ENCODE peak calls at places on chromosomes 2 and 18, in six cellular contexts. S is thoracic aorta, V is PC-9, U is colonic mucosa, P is endothelial cell of umbilical vein, F is cardiac muscle cell. M is an unnamed sample.

GRCh38 chr18:21309248-21309647 is 67.2 kb downstream of the GREB1L start:
- DNase-seq in S (no peak), V (no peak), U (no peak), P (no peak), F (no peak), M (no peak)

GRCh38 chr18:62312851-62313250 is 12.3 kb upstream of the TNFRSF11A start:
- DNase-seq in S (no peak), V (no peak), U (no peak), P (no peak), F (no peak), M (no peak)

GRCh38 chr2:136319227-136319626 is 201.3 kb upstream of the CXCR4 start:
- DNase-seq in S (no peak), V (no peak), U (no peak), P (no peak), F (no peak), M (no peak)

GRCh38 chr18:70559446-70559845 is 270.6 kb downstream of the SOCS6 start:
- DNase-seq in S (no peak), V (no peak), U (no peak), P (no peak), F (no peak), M (no peak)

GRCh38 chr2:145460151-145460550 is 940.2 kb upstream of the ZEB2 start:
- DNase-seq in S (no peak), V (no peak), U (no peak), P (no peak), F (no peak), M (peak; percentile 18)

GRCh38 chr2:43370705-43371104 is 144.3 kb upstream of the ZFP36L2 start:
- DNase-seq in S (no peak), V (no peak), U (no peak), P (peak; percentile 83), F (no peak), M (peak; percentile 65)

GRCh38 chr2:37982147-37982582 is 57.1 kb downstream of the RMDN2 start:
- DNase-seq in S (no peak), V (peak; percentile 61), U (peak; percentile 73), P (peak; percentile 60), F (peak; percentile 73), M (peak; percentile 16)

GRCh38 chr2:37350034-37350433 is 5.6 kb downstream of the QPCT start:
- DNase-seq in S (no peak), V (peak; percentile 7), U (peak; percentile 25), P (no peak), F (no peak), M (no peak)

GRCh38 chr2:225317191-225317590 is 82.3 kb upstream of the NYAP2 start:
- DNase-seq in S (no peak), V (no peak), U (no peak), P (no peak), F (no peak), M (no peak)

GRCh38 chr2:159609933-159610523 is 6.3 kb downstream of the BAZ2B start:
- DNase-seq in S (no peak), V (no peak), U (no peak), P (no peak), F (no peak), M (no peak)

GRCh38 chr2:207275779-207276178 is 110.0 kb upstream of the KLF7 start:
- DNase-seq in S (no peak), V (no peak), U (no peak), P (no peak), F (no peak), M (no peak)

GRCh38 chr2:202564226-202564625 is 70.5 kb upstream of the FAM117B start:
- DNase-seq in S (no peak), V (no peak), U (no peak), P (no peak), F (no peak), M (no peak)

GRCh38 chr2:208065476-208065875 is 40.1 kb upstream of the PLEKHM3 start:
- DNase-seq in S (no peak), V (no peak), U (no peak), P (no peak), F (no peak), M (no peak)

GRCh38 chr2:10984418-10985130 is 72.8 kb downstream of the KCNF1 start:
- DNase-seq in S (no peak), V (no peak), U (no peak), P (no peak), F (no peak), M (no peak)

GRCh38 chr2:237452846-237453245 is 34.2 kb upstream of the MLPH start:
- DNase-seq in S (no peak), V (no peak), U (no peak), P (no peak), F (no peak), M (no peak)

GRCh38 chr18:55272510-55273243 is 313.4 kb upstream of the CCDC68 start:
- DNase-seq in S (no peak), V (no peak), U (no peak), P (no peak), F (no peak), M (peak; percentile 88)

GRCh38 chr2:84302513-84303412 is 156.3 kb downstream of the SUCLG1 start:
- DNase-seq in S (no peak), V (peak; percentile 24), U (peak; percentile 66), P (peak; percentile 41), F (peak; percentile 80), M (peak; percentile 11)

GRCh38 chr2:207319321-207319720 is 153.6 kb upstream of the KLF7 start:
- DNase-seq in S (no peak), V (no peak), U (no peak), P (no peak), F (no peak), M (no peak)

GRCh38 chr18:59265246-59266018 is 7.8 kb downstream of the RAX start:
- DNase-seq in S (no peak), V (no peak), U (no peak), P (no peak), F (no peak), M (no peak)

GRCh38 chr18:10197097-10197496 is 257.3 kb upstream of the APCDD1 start:
- DNase-seq in S (no peak), V (no peak), U (peak; percentile 45), P (no peak), F (no peak), M (no peak)

GRCh38 chr2:12607971-12608370 is 108.8 kb upstream of the TRIB2 start:
- DNase-seq in S (no peak), V (no peak), U (no peak), P (no peak), F (no peak), M (peak; percentile 64)

DNA sequence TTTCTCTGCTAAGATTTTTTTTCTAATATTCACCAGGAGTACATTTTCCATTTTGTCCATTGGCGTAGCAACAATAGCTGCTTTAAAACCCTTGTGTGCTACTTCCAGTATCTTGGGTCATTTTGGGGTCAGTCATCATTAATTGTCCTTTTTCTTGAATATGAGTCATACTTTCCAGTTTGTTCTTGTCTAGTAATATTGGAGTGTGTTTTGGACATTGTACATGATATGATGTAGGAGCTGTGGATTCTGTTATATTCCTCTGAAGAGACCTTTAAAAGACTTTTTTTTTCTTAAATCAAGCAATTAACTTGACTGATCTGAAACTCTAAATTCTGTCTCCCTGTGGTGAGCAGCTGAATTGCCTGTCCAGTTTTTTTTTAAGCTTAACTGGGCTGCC is 40.8 kb downstream of the AGPS start:
- DNase-seq in S (no peak), V (no peak), U (no peak), P (peak; percentile 22), F (no peak), M (peak; percentile 72)
- H3K9me3 ChIP-seq in S (peaks cover 24% of the 10 kb centered on the region), V (peaks cover 33% of the 10 kb centered on the region), U (no peaks in the 10 kb centered on the region), P (peaks cover 2% of the 10 kb centered on the region), F (no peaks in the 10 kb centered on the region), M (peaks cover 4% of the 10 kb centered on the region)

GRCh38 chr18:78709271-78709809 is 270.3 kb upstream of the SALL3 start:
- DNase-seq in S (no peak), V (no peak), U (no peak), P (no peak), F (no peak), M (no peak)

GRCh38 chr18:78699516-78699915 is 280.1 kb upstream of the SALL3 start:
- DNase-seq in S (no peak), V (no peak), U (no peak), P (no peak), F (no peak), M (no peak)

GRCh38 chr18:78703297-78703696 is 276.3 kb upstream of the SALL3 start:
- DNase-seq in S (no peak), V (no peak), U (no peak), P (no peak), F (no peak), M (no peak)

GRCh38 chr18:78701753-78702409 is 277.7 kb upstream of the SALL3 start:
- DNase-seq in S (no peak), V (no peak), U (no peak), P (no peak), F (no peak), M (no peak)

DNA sequence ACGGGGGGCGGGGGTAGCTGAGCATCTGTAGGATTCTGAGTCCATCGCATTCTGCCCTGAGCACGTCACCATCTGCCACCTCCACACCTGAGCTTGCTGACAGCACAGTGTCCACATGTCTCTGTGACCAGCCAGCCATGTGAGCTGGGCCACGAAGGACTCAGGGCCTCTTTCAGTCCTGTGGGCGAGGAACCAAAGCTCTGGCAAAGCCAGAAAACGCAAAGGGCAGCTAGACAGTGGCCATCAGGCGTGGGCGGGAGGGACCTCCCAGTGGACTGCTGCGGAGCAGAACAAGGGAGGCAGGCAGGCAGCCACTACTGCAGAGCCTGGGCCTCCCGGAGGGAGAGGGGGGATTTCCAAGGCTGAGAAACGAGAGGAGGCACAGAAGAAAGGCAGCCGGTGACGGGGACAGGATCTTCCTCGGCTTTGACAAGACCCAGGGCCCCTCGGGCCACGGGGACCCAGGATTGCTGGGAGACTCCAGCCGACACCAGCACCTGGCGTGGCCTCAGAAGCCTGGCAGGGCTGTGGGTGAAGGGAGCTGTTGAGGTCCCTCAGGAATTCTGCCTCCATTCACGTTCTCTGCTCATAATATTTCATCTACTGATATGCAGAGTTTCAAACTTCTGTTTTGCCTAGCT is 274.5 kb upstream of the SALL3 start:
- DNase-seq in S (no peak), V (no peak), U (no peak), P (no peak), F (no peak), M (no peak)
- H3K9me3 ChIP-seq in S (peaks cover 7% of the 10 kb centered on the region), V (no peaks in the 10 kb centered on the region), U (no peaks in the 10 kb centered on the region), P (no peaks in the 10 kb centered on the region), F (no peaks in the 10 kb centered on the region), M (peaks cover 13% of the 10 kb centered on the region)

GRCh38 chr18:35303610-35304009 is 13.6 kb upstream of the ZSCAN30 start:
- DNase-seq in S (no peak), V (no peak), U (no peak), P (no peak), F (no peak), M (no peak)
- H3K9me3 ChIP-seq in S (peaks cover 79% of the 10 kb centered on the region), V (peaks cover 32% of the 10 kb centered on the region), U (peaks cover 9% of the 10 kb centered on the region), P (peaks cover 30% of the 10 kb centered on the region), F (no peaks in the 10 kb centered on the region), M (peaks cover 52% of the 10 kb centered on the region)

DNA sequence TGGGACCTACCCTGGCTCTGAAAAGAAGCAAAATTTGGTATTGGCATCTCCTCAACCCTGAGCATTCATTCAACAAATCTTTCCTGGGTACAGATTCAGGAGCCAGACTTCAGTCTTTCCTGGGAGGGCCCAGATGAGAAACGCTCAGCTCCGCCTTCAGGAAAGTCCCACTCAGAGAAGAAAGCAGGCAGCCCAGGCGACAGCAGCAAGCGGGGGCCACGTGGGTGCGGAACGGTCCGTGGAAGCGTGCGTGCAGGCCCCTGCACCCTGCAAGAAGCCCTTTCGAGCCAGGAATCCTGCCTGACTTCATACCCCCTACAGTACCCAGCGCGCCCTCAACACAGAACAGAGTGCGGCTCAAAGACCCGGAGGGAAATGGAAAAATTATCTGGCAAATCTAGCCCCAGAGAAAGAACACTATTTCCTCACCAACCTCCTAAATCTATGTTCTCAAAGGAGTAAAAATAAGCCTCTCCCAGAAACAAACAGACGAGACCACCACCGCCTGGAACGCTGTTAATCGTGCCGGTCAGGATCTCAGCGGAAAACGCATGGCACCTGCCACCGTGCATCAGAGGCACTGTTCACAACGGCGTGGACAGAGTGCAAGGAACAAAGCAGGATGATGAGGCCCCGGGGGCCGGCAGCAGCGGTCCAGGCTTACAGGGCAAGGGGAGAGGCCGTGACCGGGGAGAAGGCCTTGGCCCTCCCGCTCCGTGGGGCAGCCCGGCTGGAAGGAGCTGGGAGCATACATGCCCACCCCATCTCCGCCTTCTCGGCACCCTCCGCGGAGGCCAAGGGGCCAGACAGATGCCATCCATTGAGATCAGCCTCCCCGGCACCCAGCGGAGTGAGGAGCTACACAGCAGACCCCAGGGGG is 318.3 kb downstream of the EIPR1 start:
- DNase-seq in S (no peak), V (no peak), U (no peak), P (no peak), F (no peak), M (no peak)
- H3K9me3 ChIP-seq in S (no peaks in the 10 kb centered on the region), V (no peaks in the 10 kb centered on the region), U (no peaks in the 10 kb centered on the region), P (peaks cover 2% of the 10 kb centered on the region), F (no peaks in the 10 kb centered on the region), M (peaks cover 6% of the 10 kb centered on the region)